ENCODE peak calls at places on chromosomes 5 and 9, in six cellular contexts. V is fibroblast of lung; C is substantia nigra; U is NCI-H2029; N is NCI-H187 treated with DMSO at 0.1 percent for 48 hours; O is stimulated activated CD4-positive, alpha-beta T cell treated with anti-CD3 and anti-CD28 coated beads, TNF-alpha, amount 100 ng/mL, for 4 hours. H is an unnamed sample.

GRCh38 chr5:44542470-44542869 is 153.2 kb upstream of the FGF10 start:
- DNase-seq in U (no peak), V (peak; percentile 6), C (no peak), O (no peak), N (no peak), H (peak; percentile 0)

GRCh38 chr9:120668399-120668798 is 45.9 kb downstream of the MEGF9 start:
- DNase-seq in C (no peak), N (no peak), V (no peak), O (no peak), U (no peak), H (no peak)

GRCh38 chr5:136013559-136013958 is 15.2 kb upstream of the TGFBI start:
- DNase-seq in C (no peak), V (no peak), N (no peak), O (no peak), U (no peak), H (no peak)

GRCh38 chr9:121169094-121169601 is 32.5 kb downstream of the RAB14 start:
- DNase-seq in N (no peak), O (no peak), V (no peak), C (no peak), U (no peak), H (no peak)

GRCh38 chr9:114405294-114406034 is 17.7 kb upstream of the AKNA start:
- DNase-seq in N (no peak), U (peak; percentile 49), C (peak; percentile 17), O (peak; percentile 69), V (peak; percentile 61), H (peak; percentile 43)

GRCh38 chr5:52922384-52922783 is 66.8 kb upstream of the ITGA2 start:
- DNase-seq in V (peak; percentile 81), C (no peak), O (no peak), N (no peak), U (peak; percentile 38), H (peak; percentile 73)

GRCh38 chr9:83572524-83572923 is 34.3 kb upstream of the FRMD3 start:
- DNase-seq in N (no peak), O (no peak), U (no peak), V (peak; percentile 64), C (no peak), H (peak; percentile 59)

GRCh38 chr5:123752576-123752975 is 240.6 kb downstream of the CSNK1G3 start:
- DNase-seq in V (peak; percentile 92), O (no peak), N (no peak), C (no peak), U (no peak), H (peak; percentile 93)

GRCh38 chr5:179110528-179110927 is 50.4 kb downstream of the ZNF354C start:
- DNase-seq in C (no peak), O (no peak), V (no peak), N (no peak), U (no peak), H (no peak)

GRCh38 chr5:59275537-59276276 is 617.8 kb downstream of the PDE4D start:
- DNase-seq in V (peak; percentile 67), O (no peak), N (no peak), C (no peak), U (no peak), H (peak; percentile 60)

GRCh38 chr9:21141427-21141882 is at the start of gene IFNW1:
- DNase-seq in C (no peak), O (no peak), V (no peak), U (no peak), N (no peak), H (no peak)

GRCh38 chr9:97803167-97804058 is 49.6 kb upstream of the FOXE1 start:
- DNase-seq in V (peak; percentile 42), C (no peak), U (peak; percentile 80), O (peak; percentile 52), N (no peak), H (peak; percentile 5)

H was measured in astrocyte.